ENCODE peak calls at places on chromosomes 12 and 14, in ten cellular contexts. Y, V, G, E, U, I, C, F, K and J are unnamed samples.

GRCh38 chr14:61860294-61860918 is 98.2 kb downstream of the SNAPC1 start:
- DNase-seq in Y (peak), E (no peak), F (no peak), V (peak), I (peak), G (peak), C (peak), K (peak), U (peak), J (peak)

GRCh38 chr12:109987615-109988014 is 8.6 kb downstream of the GIT2 start:
- DNase-seq in C (no peak), V (no peak), U (no peak), G (no peak), K (no peak), E (no peak), I (no peak), Y (no peak), F (no peak), J (no peak)

GRCh38 chr14:32509632-32510187 is 180.6 kb downstream of the AKAP6 start:
- DNase-seq in U (no peak), V (peak), K (no peak), C (no peak), G (peak), Y (no peak), E (no peak), F (no peak), I (peak), J (no peak)

GRCh38 chr14:84375235-84375634 is 1154.7 kb upstream of the FLRT2 start:
- DNase-seq in E (no peak), V (no peak), I (no peak), F (no peak), G (no peak), Y (no peak), C (no peak), U (no peak), K (no peak), J (no peak)

GRCh38 chr12:105713901-105714300 is 383.4 kb downstream of the C12orf75 start:
- DNase-seq in F (no peak), K (no peak), E (no peak), G (no peak), U (no peak), Y (no peak), I (no peak), V (no peak), C (no peak), J (no peak)

GRCh38 chr14:85247071-85247470 is 282.9 kb upstream of the FLRT2 start:
- DNase-seq in Y (no peak), G (no peak), K (no peak), E (no peak), U (no peak), V (no peak), C (peak), F (no peak), I (no peak), J (no peak)

GRCh38 chr12:563250-563781 is 99.9 kb downstream of the NINJ2 start:
- DNase-seq in E (no peak), U (peak), G (no peak), K (no peak), V (no peak), I (no peak), C (no peak), Y (peak), F (no peak), J (peak)

GRCh38 chr14:87264386-87264785 is 728.6 kb downstream of the GALC start:
- DNase-seq in Y (no peak), C (no peak), I (no peak), G (no peak), V (no peak), K (no peak), U (no peak), E (no peak), F (no peak), J (no peak)

GRCh38 chr12:94879542-94879941 is 124.0 kb downstream of the NDUFA12 start:
- DNase-seq in V (no peak), Y (no peak), E (no peak), G (peak), C (no peak), F (no peak), U (no peak), K (no peak), I (no peak), J (peak)

GRCh38 chr12:52168019-52168717 is 23.6 kb downstream of the KRT80 start:
- DNase-seq in C (peak), G (peak), V (peak), U (no peak), F (no peak), Y (no peak), K (no peak), I (no peak), E (no peak), J (no peak)

GRCh38 chr12:46915861-46916260 is 90.1 kb upstream of the SLC38A4 start:
- DNase-seq in I (no peak), Y (no peak), V (no peak), G (peak), E (no peak), F (no peak), U (no peak), K (no peak), C (peak), J (no peak)

GRCh38 chr14:23079716-23080115 is 15.2 kb downstream of the ACIN1 start:
- DNase-seq in Y (no peak), G (peak), E (no peak), K (no peak), C (no peak), U (no peak), F (no peak), I (no peak), V (no peak), J (no peak)

GRCh38 chr12:56317675-56318074 is 1.9 kb upstream of the CNPY2 start:
- DNase-seq in I (no peak), V (no peak), U (no peak), Y (no peak), G (no peak), E (no peak), K (no peak), F (no peak), C (no peak), J (no peak)

GRCh38 chr14:63134801-63135200 is 69.4 kb upstream of the RHOJ start:
- DNase-seq in V (no peak), U (no peak), Y (no peak), G (peak), E (no peak), K (no peak), I (no peak), F (no peak), C (no peak), J (no peak)

GRCh38 chr14:68794856-68795601 is 2.2 kb upstream of the ZFP36L1 start:
- DNase-seq in C (peak), E (no peak), V (peak), Y (no peak), G (peak), I (peak), F (no peak), U (no peak), K (no peak), J (no peak)

GRCh38 chr12:131764738-131765137 is 53.8 kb downstream of the SFSWAP start:
- DNase-seq in V (no peak), K (no peak), I (no peak), E (no peak), U (no peak), Y (no peak), C (no peak), G (no peak), F (no peak), J (no peak)

GRCh38 chr12:98127336-98127679 is 388.1 kb upstream of the TMPO start:
- DNase-seq in F (no peak), C (no peak), Y (no peak), U (no peak), K (no peak), G (no peak), V (no peak), I (no peak), E (no peak), J (no peak)

GRCh38 chr14:103500148-103500990 is 22.3 kb downstream of the CKB start:
- DNase-seq in V (peak), K (no peak), G (peak), U (peak), Y (peak), E (peak), F (peak), C (peak), I (peak), J (peak)

GRCh38 chr14:61526405-61527312 is 168.7 kb upstream of the HIF1A start:
- DNase-seq in V (peak), Y (no peak), F (no peak), G (no peak), C (no peak), K (no peak), I (peak), E (no peak), U (no peak), J (no peak)

GRCh38 chr12:2494490-2495192 is 300.1 kb upstream of the FKBP4 start:
- DNase-seq in K (no peak), G (no peak), F (no peak), U (no peak), C (no peak), Y (no peak), V (no peak), E (no peak), I (no peak), J (no peak)

GRCh38 chr14:58535084-58535483 is 102.7 kb upstream of the DACT1 start:
- DNase-seq in I (no peak), F (no peak), G (no peak), Y (no peak), E (no peak), K (no peak), C (no peak), V (no peak), U (no peak), J (no peak)

GRCh38 chr12:104352106-104352713 is 48.7 kb downstream of the EID3 start:
- DNase-seq in C (no peak), I (no peak), V (no peak), F (no peak), U (no peak), G (peak), E (no peak), Y (no peak), K (no peak), J (no peak)

GRCh38 chr14:34053666-34054065 is 102.8 kb upstream of the EGLN3 start:
- DNase-seq in F (no peak), I (no peak), G (no peak), U (no peak), K (no peak), Y (no peak), E (no peak), C (no peak), V (peak), J (no peak)

GRCh38 chr12:108508243-108508642 is 6.8 kb upstream of the FICD start:
- DNase-seq in V (no peak), E (no peak), U (no peak), G (no peak), C (no peak), F (no peak), Y (no peak), K (no peak), I (no peak), J (no peak)

GRCh38 chr12:93135286-93136239 is 206.5 kb upstream of the EEA1 start:
- DNase-seq in F (no peak), U (no peak), C (no peak), K (no peak), G (peak), V (no peak), E (peak), I (no peak), Y (no peak), J (no peak)

GRCh38 chr14:65478017-65478416 is 65.5 kb downstream of the FUT8 start:
- DNase-seq in I (no peak), F (no peak), U (no peak), K (no peak), E (no peak), G (no peak), C (no peak), V (no peak), Y (no peak), J (no peak)

GRCh38 chr12:6520186-6520585 is 14.1 kb upstream of the GAPDH start:
- DNase-seq in V (no peak), I (no peak), U (no peak), E (no peak), K (no peak), F (no peak), C (no peak), Y (no peak), G (no peak), J (no peak)